ENCODE peak calls at places on chromosomes 3 and 15, in six cellular contexts. V is OCI-LY7; D is A673; J is body of pancreas; M is tibial artery; S is CD8-positive, alpha-beta T cell. X is an unnamed sample.

GRCh38 chr3:106345353-106346027 is 476.7 kb upstream of the CBLB start:
- DNase-seq in V (no peak), D (peak), J (no peak), M (no peak), S (no peak), X (no peak)

GRCh38 chr3:2036096-2036495 is 62.6 kb upstream of the CNTN4 start:
- DNase-seq in V (no peak), D (no peak), J (no peak), M (no peak), S (no peak), X (no peak)

GRCh38 chr15:35979608-35980007 is 433.6 kb upstream of the DPH6 start:
- DNase-seq in V (no peak), D (no peak), J (no peak), M (no peak), S (no peak), X (no peak)

GRCh38 chr3:94004301-94004910 is 24.0 kb downstream of the STX19 start:
- DNase-seq in V (peak), D (peak), J (no peak), M (no peak), S (no peak), X (peak)

GRCh38 chr15:95086543-95087252 is 855.3 kb downstream of the MCTP2 start:
- DNase-seq in V (no peak), D (no peak), J (no peak), M (no peak), S (no peak), X (no peak)

GRCh38 chr15:59138243-59138642 is 33.3 kb downstream of the CCNB2 start:
- DNase-seq in V (peak), D (peak), J (peak), M (no peak), S (peak), X (no peak)

GRCh38 chr3:195887670-195888069 is 20.7 kb downstream of the TNK2 start:
- DNase-seq in V (no peak), D (no peak), J (no peak), M (no peak), S (no peak), X (no peak)

GRCh38 chr15:90124487-90124886 is 22.2 kb upstream of the IDH2 start:
- DNase-seq in V (no peak), D (no peak), J (no peak), M (no peak), S (no peak), X (no peak)

GRCh38 chr15:90650117-90650955 is 66.8 kb upstream of the BLM start:
- DNase-seq in V (no peak), D (peak), J (no peak), M (peak), S (no peak), X (no peak)

GRCh38 chr15:83380682-83381081 is 66.5 kb upstream of the SH3GL3 start:
- DNase-seq in V (peak), D (peak), J (peak), M (no peak), S (no peak), X (no peak)

GRCh38 chr15:28868744-28869143 is 17.0 kb upstream of the APBA2 start:
- DNase-seq in V (no peak), D (no peak), J (no peak), M (no peak), S (no peak), X (no peak)

GRCh38 chr3:151085889-151086483 is 522 bp downstream of the MED12L start:
- DNase-seq in V (peak), D (no peak), J (peak), M (peak), S (no peak), X (peak)
- H3K27ac ChIP-seq in V (peak), D (no peak), J (no peak), M (peak), S (no peak), X (peak)

DNA sequence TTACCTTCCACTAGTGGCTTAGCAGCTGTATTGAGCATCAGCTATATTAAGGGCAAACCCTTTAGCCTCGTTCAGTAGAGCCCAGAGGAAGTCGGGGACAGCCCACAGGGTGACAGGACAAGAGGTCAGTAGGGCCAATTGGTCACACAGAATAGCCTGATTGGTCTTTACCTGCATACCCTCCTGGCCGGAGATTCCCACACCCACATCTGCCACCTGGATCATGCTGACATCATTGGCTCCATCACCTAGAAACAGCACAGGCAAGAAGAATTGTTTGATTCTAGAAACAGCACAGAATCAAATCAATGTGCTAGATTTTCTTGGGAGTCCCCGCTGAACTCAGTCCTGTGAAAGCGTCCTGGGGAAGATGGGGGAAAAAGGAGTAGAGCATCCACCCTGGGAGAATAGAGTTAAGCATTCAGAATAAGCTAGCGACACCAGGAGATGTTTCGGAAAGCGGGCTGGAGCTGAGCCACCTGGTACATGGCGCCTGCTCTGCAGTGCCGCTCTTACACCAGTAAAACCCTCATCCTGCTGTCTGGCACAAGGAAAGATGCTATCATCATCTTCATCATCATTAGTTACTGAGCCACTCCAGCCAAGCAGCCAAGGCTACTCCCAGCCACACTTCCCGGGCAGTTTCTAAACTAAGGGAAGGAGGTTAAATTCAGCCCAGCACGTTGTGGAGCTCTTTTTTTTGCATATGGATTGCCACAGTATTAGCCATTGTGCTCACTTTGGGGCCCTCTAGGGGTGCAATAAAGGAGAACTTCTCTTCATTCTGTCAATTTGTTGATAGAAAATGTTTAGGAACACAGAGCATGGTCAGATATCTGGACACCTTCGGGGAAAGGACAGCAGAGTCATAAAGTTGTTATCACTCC is 171.3 kb downstream of the ATP10A start:
- DNase-seq in V (peak), D (no peak), J (peak), M (peak), S (no peak), X (no peak)
- H3K27ac ChIP-seq in V (no peak), D (no peak), J (no peak), M (peak), S (no peak), X (peak)

GRCh38 chr3:156311930-156312329 is 191.6 kb downstream of the KCNAB1 start:
- DNase-seq in V (no peak), D (no peak), J (no peak), M (no peak), S (no peak), X (no peak)

GRCh38 chr3:156321934-156322333 is 201.6 kb downstream of the KCNAB1 start:
- DNase-seq in V (no peak), D (no peak), J (no peak), M (no peak), S (no peak), X (peak)

GRCh38 chr3:156317457-156317856 is 197.1 kb downstream of the KCNAB1 start:
- DNase-seq in V (no peak), D (peak), J (no peak), M (no peak), S (no peak), X (no peak)
- H3K27ac ChIP-seq in V (no peak), D (peak), J (no peak), M (no peak), S (no peak), X (no peak)

GRCh38 chr3:146227486-146227885 is 23.4 kb downstream of the PLSCR4 start:
- DNase-seq in V (no peak), D (no peak), J (no peak), M (no peak), S (no peak), X (no peak)
- H3K27ac ChIP-seq in V (no peak), D (no peak), J (no peak), M (no peak), S (no peak), X (no peak)

GRCh38 chr15:52144656-52145055 is 32.1 kb upstream of the BCL2L10 start:
- DNase-seq in V (no peak), D (peak), J (no peak), M (no peak), S (no peak), X (no peak)
- H3K27ac ChIP-seq in V (no peak), D (peak), J (no peak), M (no peak), S (no peak), X (no peak)

GRCh38 chr3:53668872-53669271 is 174.5 kb downstream of the CACNA1D start:
- DNase-seq in V (peak), D (no peak), J (no peak), M (no peak), S (no peak), X (no peak)
- H3K27ac ChIP-seq in V (no peak), D (no peak), J (no peak), M (no peak), S (no peak), X (no peak)

DNA sequence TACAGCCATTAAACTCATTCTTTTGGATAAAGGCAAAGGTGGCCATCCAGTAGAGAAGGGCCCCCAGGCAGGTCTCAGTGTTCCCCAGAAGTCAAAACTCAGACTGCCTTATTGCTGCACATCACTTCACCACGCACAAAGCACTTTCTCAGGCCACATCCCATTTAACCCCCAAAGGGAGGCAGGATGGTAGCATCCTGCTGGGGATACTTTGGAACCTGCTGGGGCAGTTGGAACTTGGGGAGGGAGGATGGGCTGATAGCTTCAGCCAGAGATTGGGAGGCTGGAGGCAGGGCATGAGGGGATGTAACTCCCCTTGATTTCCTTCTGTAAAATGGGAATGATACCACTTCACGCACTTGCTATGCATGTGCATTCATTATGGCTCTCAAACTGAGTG is 5.0 kb downstream of the ITPKA start:
- DNase-seq in V (no peak), D (no peak), J (no peak), M (no peak), S (no peak), X (no peak)
- H3K27ac ChIP-seq in V (no peak), D (no peak), J (no peak), M (no peak), S (no peak), X (peak)

X was measured in caudate nucleus.